ENCODE peak calls at places on chromosomes 5 and 9, in five cellular contexts. One of them, this sample, is unnamed.

GRCh38 chr5:124746252-124746915 is at the start of gene ZNF608:
- DNase-seq in fibroblast of the conjunctiva: peak
- DNase-seq in AML-193: no peak
- DNase-seq in MCF 10A: peak
- DNase-seq in NCI-H1092: no peak
- DNase-seq in this sample: no peak

GRCh38 chr9:72129271-72130156 is 19.7 kb upstream of the GDA start:
- DNase-seq in NCI-H1092: no peak
- DNase-seq in AML-193: no peak
- DNase-seq in fibroblast of the conjunctiva: no peak
- DNase-seq in MCF 10A: no peak
- DNase-seq in this sample: no peak

GRCh38 chr5:56053363-56053762 is 58.6 kb upstream of the IL6ST start:
- DNase-seq in MCF 10A: no peak
- DNase-seq in fibroblast of the conjunctiva: no peak
- DNase-seq in NCI-H1092: no peak
- DNase-seq in AML-193: no peak
- DNase-seq in this sample: no peak

GRCh38 chr5:34686762-34687268 is 30.7 kb downstream of the RAI14 start:
- DNase-seq in MCF 10A: peak
- DNase-seq in fibroblast of the conjunctiva: peak
- DNase-seq in AML-193: no peak
- DNase-seq in NCI-H1092: no peak
- DNase-seq in this sample: no peak

GRCh38 chr9:136055715-136056545 is 39.2 kb downstream of the NACC2 start:
- DNase-seq in NCI-H1092: no peak
- DNase-seq in fibroblast of the conjunctiva: no peak
- DNase-seq in MCF 10A: no peak
- DNase-seq in AML-193: no peak
- DNase-seq in this sample: no peak

GRCh38 chr9:84736076-84736475 is 66.5 kb downstream of the NTRK2 start:
- DNase-seq in AML-193: no peak
- DNase-seq in fibroblast of the conjunctiva: no peak
- DNase-seq in MCF 10A: no peak
- DNase-seq in NCI-H1092: no peak
- DNase-seq in this sample: no peak

GRCh38 chr5:57172466-57172961 is 1.3 kb upstream of the GPBP1 start:
- DNase-seq in MCF 10A: peak
- DNase-seq in NCI-H1092: no peak
- DNase-seq in AML-193: peak
- DNase-seq in fibroblast of the conjunctiva: no peak
- DNase-seq in this sample: no peak

GRCh38 chr9:26801772-26802171 is 90.8 kb downstream of the CAAP1 start:
- DNase-seq in NCI-H1092: no peak
- DNase-seq in fibroblast of the conjunctiva: no peak
- DNase-seq in MCF 10A: no peak
- DNase-seq in AML-193: no peak
- DNase-seq in this sample: no peak

GRCh38 chr5:96933764-96934163 is 2.1 kb upstream of the LNPEP start:
- DNase-seq in NCI-H1092: no peak
- DNase-seq in MCF 10A: no peak
- DNase-seq in fibroblast of the conjunctiva: no peak
- DNase-seq in AML-193: no peak
- DNase-seq in this sample: no peak

GRCh38 chr5:111271885-111272284 is 47.7 kb downstream of the CAMK4 start:
- DNase-seq in AML-193: no peak
- DNase-seq in NCI-H1092: no peak
- DNase-seq in MCF 10A: no peak
- DNase-seq in fibroblast of the conjunctiva: no peak
- DNase-seq in this sample: no peak

GRCh38 chr5:72599519-72600400 is 92.5 kb upstream of the ZNF366 start:
- DNase-seq in AML-193: no peak
- DNase-seq in MCF 10A: peak
- DNase-seq in fibroblast of the conjunctiva: no peak
- DNase-seq in NCI-H1092: no peak
- DNase-seq in this sample: no peak

GRCh38 chr5:96066386-96066719 is 104.7 kb upstream of the ELL2 start:
- DNase-seq in NCI-H1092: no peak
- DNase-seq in fibroblast of the conjunctiva: no peak
- DNase-seq in MCF 10A: no peak
- DNase-seq in AML-193: no peak
- DNase-seq in this sample: no peak

GRCh38 chr9:32490601-32491000 is 35.4 kb downstream of the RIGI start:
- DNase-seq in fibroblast of the conjunctiva: no peak
- DNase-seq in NCI-H1092: no peak
- DNase-seq in AML-193: no peak
- DNase-seq in MCF 10A: no peak
- DNase-seq in this sample: no peak

GRCh38 chr9:98070704-98071103 is 14.2 kb downstream of the NANS start:
- DNase-seq in NCI-H1092: no peak
- DNase-seq in fibroblast of the conjunctiva: no peak
- DNase-seq in MCF 10A: no peak
- DNase-seq in AML-193: no peak
- DNase-seq in this sample: no peak

GRCh38 chr9:72984150-72984947 is 31.5 kb upstream of the ALDH1A1 start:
- DNase-seq in fibroblast of the conjunctiva: no peak
- DNase-seq in MCF 10A: no peak
- DNase-seq in NCI-H1092: no peak
- DNase-seq in AML-193: no peak
- DNase-seq in this sample: no peak

GRCh38 chr9:84823426-84824271 is 154.1 kb downstream of the NTRK2 start:
- DNase-seq in MCF 10A: no peak
- DNase-seq in fibroblast of the conjunctiva: peak
- DNase-seq in NCI-H1092: no peak
- DNase-seq in AML-193: no peak
- DNase-seq in this sample: no peak

GRCh38 chr5:54822331-54822700 is 163.1 kb downstream of the ESM1 start:
- DNase-seq in AML-193: no peak
- DNase-seq in MCF 10A: no peak
- DNase-seq in fibroblast of the conjunctiva: no peak
- DNase-seq in NCI-H1092: no peak
- DNase-seq in this sample: no peak

GRCh38 chr5:143101740-143102386 is 301.6 kb downstream of the NR3C1 start:
- DNase-seq in MCF 10A: no peak
- DNase-seq in fibroblast of the conjunctiva: no peak
- DNase-seq in AML-193: no peak
- DNase-seq in NCI-H1092: no peak
- DNase-seq in this sample: no peak

GRCh38 chr9:80204054-80204453 is 632.3 kb downstream of the TLE4 start:
- DNase-seq in AML-193: no peak
- DNase-seq in NCI-H1092: no peak
- DNase-seq in fibroblast of the conjunctiva: no peak
- DNase-seq in MCF 10A: peak
- DNase-seq in this sample: no peak

GRCh38 chr9:34929506-34930102 is 28.5 kb upstream of the PHF24 start:
- DNase-seq in NCI-H1092: peak
- DNase-seq in fibroblast of the conjunctiva: no peak
- DNase-seq in MCF 10A: peak
- DNase-seq in AML-193: peak
- DNase-seq in this sample: no peak

GRCh38 chr5:33827885-33828284 is 63.9 kb downstream of the ADAMTS12 start:
- DNase-seq in NCI-H1092: no peak
- DNase-seq in MCF 10A: no peak
- DNase-seq in AML-193: no peak
- DNase-seq in fibroblast of the conjunctiva: no peak
- DNase-seq in this sample: no peak

GRCh38 chr5:175566697-175567096 is 88.3 kb downstream of the SFXN1 start:
- DNase-seq in MCF 10A: no peak
- DNase-seq in NCI-H1092: no peak
- DNase-seq in fibroblast of the conjunctiva: no peak
- DNase-seq in AML-193: no peak
- DNase-seq in this sample: no peak

GRCh38 chr5:173629628-173630027 is 13.2 kb upstream of the BOD1 start:
- DNase-seq in fibroblast of the conjunctiva: no peak
- DNase-seq in MCF 10A: peak
- DNase-seq in AML-193: no peak
- DNase-seq in NCI-H1092: no peak
- DNase-seq in this sample: no peak

GRCh38 chr5:170892201-170892600 is 30.4 kb downstream of the RANBP17 start:
- DNase-seq in AML-193: no peak
- DNase-seq in NCI-H1092: no peak
- DNase-seq in MCF 10A: peak
- DNase-seq in fibroblast of the conjunctiva: no peak
- DNase-seq in this sample: no peak

GRCh38 chr5:162323471-162323870 is 255.9 kb downstream of the GABRG2 start:
- DNase-seq in fibroblast of the conjunctiva: no peak
- DNase-seq in AML-193: no peak
- DNase-seq in NCI-H1092: no peak
- DNase-seq in MCF 10A: peak
- DNase-seq in this sample: no peak

GRCh38 chr9:105243015-105243686 is 1.3 kb upstream of the SLC44A1 start:
- DNase-seq in AML-193: no peak
- DNase-seq in fibroblast of the conjunctiva: no peak
- DNase-seq in MCF 10A: no peak
- DNase-seq in NCI-H1092: no peak
- DNase-seq in this sample: no peak

GRCh38 chr5:150641006-150641570 is 628 bp downstream of the SYNPO start:
- DNase-seq in fibroblast of the conjunctiva: no peak
- DNase-seq in AML-193: no peak
- DNase-seq in MCF 10A: peak
- DNase-seq in NCI-H1092: no peak
- DNase-seq in this sample: no peak

This sample was measured in DMS153.